ENCODE peak calls at places on chromosomes 1 and 21, in eight cellular contexts. W, K, R, I, E, G, Z and L are unnamed samples. For H3K9me3, the result is how much of the 10 kb centered on the place peaks cover.

GRCh38 chr1:156692958-156693857 is 12.2 kb downstream of the CRABP2 start:
- DNase-seq in W (no peak), K (peak), R (no peak), I (no peak), E (peak), G (no peak), Z (no peak), L (no peak)

GRCh38 chr1:93965888-93966287 is 56.7 kb upstream of the GCLM start:
- DNase-seq in W (no peak), K (no peak), R (no peak), I (no peak), E (no peak), G (no peak), Z (no peak), L (no peak)

GRCh38 chr21:36948686-36949085 is 17.8 kb downstream of the HLCS start:
- DNase-seq in W (no peak), K (no peak), R (no peak), I (no peak), E (no peak), G (no peak), Z (no peak), L (no peak)

GRCh38 chr21:41197582-41197981 is 29.6 kb downstream of the BACE2 start:
- DNase-seq in W (no peak), K (no peak), R (no peak), I (no peak), E (no peak), G (no peak), Z (no peak), L (no peak)

GRCh38 chr1:84069236-84069845 is 70.4 kb upstream of the TTLL7 start:
- DNase-seq in W (no peak), K (no peak), R (peak), I (no peak), E (no peak), G (no peak), Z (no peak), L (no peak)

GRCh38 chr1:21936366-21937031 is 611 bp downstream of the HSPG2 start:
- DNase-seq in W (no peak), K (no peak), R (no peak), I (no peak), E (no peak), G (no peak), Z (no peak), L (no peak)

GRCh38 chr1:205162301-205162700 is 40.5 kb upstream of the RBBP5 start:
- DNase-seq in W (no peak), K (no peak), R (no peak), I (no peak), E (no peak), G (no peak), Z (no peak), L (no peak)

GRCh38 chr1:118978914-118979701 is 9.0 kb downstream of the TBX15 start:
- DNase-seq in W (no peak), K (no peak), R (no peak), I (no peak), E (no peak), G (no peak), Z (no peak), L (no peak)

GRCh38 chr1:25817840-25818501 is 1.8 kb upstream of the MTFR1L start:
- DNase-seq in W (no peak), K (peak), R (no peak), I (no peak), E (peak), G (no peak), Z (no peak), L (no peak)

GRCh38 chr1:247376659-247377058 is 39.3 kb upstream of the NLRP3 start:
- DNase-seq in W (peak), K (no peak), R (no peak), I (no peak), E (no peak), G (no peak), Z (no peak), L (no peak)

GRCh38 chr21:37367758-37368535 is 1.4 kb downstream of the DYRK1A start:
- DNase-seq in W (no peak), K (peak), R (no peak), I (peak), E (peak), G (peak), Z (no peak), L (peak)

GRCh38 chr1:2580691-2581090 is 5.9 kb upstream of the PRXL2B start:
- DNase-seq in W (no peak), K (no peak), R (no peak), I (no peak), E (no peak), G (no peak), Z (no peak), L (no peak)

GRCh38 chr1:84998642-84999280 is 1.8 kb upstream of the MCOLN2 start:
- DNase-seq in W (no peak), K (no peak), R (no peak), I (no peak), E (no peak), G (no peak), Z (no peak), L (no peak)

GRCh38 chr1:114892194-114892918 is 37.7 kb downstream of the SYCP1 start:
- DNase-seq in W (no peak), K (no peak), R (no peak), I (no peak), E (no peak), G (no peak), Z (no peak), L (no peak)

GRCh38 chr21:39150316-39150715 is 32.9 kb downstream of the PSMG1 start:
- DNase-seq in W (no peak), K (no peak), R (no peak), I (no peak), E (no peak), G (no peak), Z (no peak), L (no peak)

GRCh38 chr1:198880397-198880796 is 241.6 kb downstream of the PTPRC start:
- DNase-seq in W (no peak), K (no peak), R (peak), I (no peak), E (no peak), G (no peak), Z (no peak), L (no peak)

GRCh38 chr1:12515234-12515633 is 102.8 kb downstream of the DHRS3 start:
- DNase-seq in W (no peak), K (no peak), R (no peak), I (no peak), E (no peak), G (no peak), Z (peak), L (no peak)

GRCh38 chr21:33278736-33279135 is 12.6 kb downstream of the IL10RB start:
- DNase-seq in W (no peak), K (no peak), R (no peak), I (no peak), E (no peak), G (no peak), Z (no peak), L (no peak)
- H3K9me3 ChIP-seq in W (under half), K (under half), R (under half), I (under half), E (under half), G (under half), Z (under half), L (under half)

GRCh38 chr1:159370855-159371254 is 61.1 kb upstream of the OR10J4 start:
- DNase-seq in W (no peak), K (no peak), R (no peak), I (no peak), E (no peak), G (no peak), Z (no peak), L (no peak)
- H3K9me3 ChIP-seq in W (under half), K (under half), R (under half), I (under half), E (under half), G (under half), Z (under half), L (under half)

DNA sequence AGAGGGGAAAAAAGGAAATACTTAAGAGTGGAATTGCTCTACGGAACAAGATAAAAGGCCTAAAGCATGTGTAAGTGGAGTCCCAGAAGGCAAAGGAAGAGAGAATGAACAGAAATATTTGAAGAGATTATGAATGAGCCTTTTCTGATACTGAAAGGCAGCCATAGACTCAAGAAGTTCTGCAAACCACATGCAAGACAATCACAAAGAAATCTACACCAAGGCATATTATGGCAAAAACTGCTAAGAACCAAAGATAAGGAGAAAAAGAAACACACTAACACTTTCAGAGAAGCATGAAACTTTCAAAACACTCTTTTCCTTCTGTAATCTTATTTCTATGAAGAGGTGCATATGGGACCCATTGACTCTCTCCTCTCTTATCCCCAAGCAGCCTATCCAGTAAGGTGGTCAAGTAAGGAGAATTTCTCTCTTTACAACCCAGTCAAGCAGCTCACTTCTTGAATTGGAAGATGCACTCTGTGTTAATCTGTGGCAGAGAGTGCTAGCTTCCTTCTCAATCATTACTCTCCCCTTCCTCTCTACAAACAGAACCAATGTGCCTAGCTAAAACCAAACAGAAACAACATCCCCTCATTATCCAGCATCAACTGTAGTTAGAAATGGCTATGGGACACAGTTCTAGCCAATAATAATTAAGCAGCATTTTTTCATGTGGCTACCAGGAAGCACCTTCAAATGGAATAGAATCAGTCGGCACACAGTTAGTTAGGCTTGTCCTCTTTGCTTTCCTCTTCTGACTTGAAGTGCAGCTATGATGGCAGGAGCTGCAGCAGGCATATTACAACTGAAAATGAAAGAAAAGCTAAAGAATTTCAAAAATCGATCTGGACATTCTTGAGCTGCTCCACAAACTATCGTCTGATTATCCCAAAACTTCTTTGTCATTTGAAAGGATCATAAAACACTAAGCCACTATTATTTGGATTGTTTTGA is 25.9 kb downstream of the KRTAP19-8 start:
- DNase-seq in W (no peak), K (no peak), R (no peak), I (no peak), E (no peak), G (no peak), Z (no peak), L (no peak)
- H3K9me3 ChIP-seq in W (under half), K (under half), R (under half), I (under half), E (under half), G (under half), Z (under half), L (under half)

GRCh38 chr1:228109073-228109961 is at the start of gene MRPL55:
- DNase-seq in W (peak), K (peak), R (peak), I (peak), E (peak), G (peak), Z (peak), L (peak)
- H3K9me3 ChIP-seq in W (under half), K (under half), R (under half), I (under half), E (under half), G (under half), Z (under half), L (under half)

DNA sequence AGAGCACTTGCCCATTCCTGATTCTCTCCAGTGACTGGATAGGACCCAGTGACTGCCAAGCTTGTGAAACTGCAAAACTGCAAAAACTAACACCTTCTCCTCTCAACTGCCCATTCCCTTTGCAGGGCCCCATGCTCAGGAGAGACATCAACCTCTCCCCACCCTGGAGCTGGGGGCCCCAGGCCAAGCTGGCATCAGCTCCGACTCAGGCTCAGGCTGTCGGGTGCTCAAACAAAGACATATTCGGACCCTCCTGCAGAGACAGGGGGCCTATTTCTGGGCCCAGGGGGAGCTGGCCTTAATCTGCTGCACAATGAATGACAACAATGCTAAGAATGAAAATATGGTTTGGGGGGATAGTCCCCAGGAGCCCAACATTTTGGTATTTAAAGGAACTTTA is 11.8 kb downstream of the LMX1A start:
- DNase-seq in W (no peak), K (no peak), R (no peak), I (no peak), E (no peak), G (no peak), Z (no peak), L (no peak)
- H3K9me3 ChIP-seq in W (under half), K (under half), R (under half), I (under half), E (under half), G (under half), Z (under half), L (under half)

GRCh38 chr1:30488324-30488913 is 235.0 kb downstream of the MATN1 start:
- DNase-seq in W (no peak), K (no peak), R (no peak), I (no peak), E (no peak), G (no peak), Z (no peak), L (no peak)

GRCh38 chr1:30487042-30487441 is 236.3 kb downstream of the MATN1 start:
- DNase-seq in W (no peak), K (no peak), R (no peak), I (no peak), E (no peak), G (no peak), Z (no peak), L (no peak)

GRCh38 chr1:30484668-30485067 is 238.7 kb downstream of the MATN1 start:
- DNase-seq in W (no peak), K (no peak), R (no peak), I (no peak), E (no peak), G (no peak), Z (no peak), L (no peak)

GRCh38 chr1:30489737-30490389 is 233.5 kb downstream of the MATN1 start:
- DNase-seq in W (no peak), K (no peak), R (no peak), I (no peak), E (no peak), G (no peak), Z (no peak), L (no peak)

DNA sequence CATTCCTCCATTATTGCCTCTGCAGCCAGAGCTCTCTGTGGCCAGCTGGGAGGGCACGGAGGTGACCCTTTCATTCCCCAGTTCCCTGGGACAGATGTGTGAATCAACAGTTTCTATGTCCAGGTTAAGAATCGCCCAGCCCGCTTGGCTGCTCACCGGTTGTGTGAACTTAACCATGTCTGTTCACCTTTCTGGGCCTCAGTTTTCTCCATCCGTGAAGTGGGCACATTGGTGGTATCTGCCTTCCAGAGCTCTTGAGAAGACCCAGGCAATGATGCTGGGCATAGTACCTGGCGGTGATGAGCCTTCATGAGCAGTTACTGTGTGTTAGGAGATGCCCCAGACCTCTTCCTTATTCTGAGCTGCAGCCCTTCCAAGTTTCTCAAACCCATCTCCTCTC is 238.3 kb downstream of the MATN1 start:
- DNase-seq in W (no peak), K (no peak), R (no peak), I (no peak), E (no peak), G (no peak), Z (no peak), L (no peak)
- H3K9me3 ChIP-seq in W (under half), K (under half), R (under half), I (under half), E (under half), G (under half), Z (under half), L (under half)